ENCODE peak calls at places on chromosome 11, in eight cellular contexts. One of them, this sample, is unnamed.

GRCh38 chr11:46306296-46306853 is 28.9 kb downstream of the CREB3L1 start:
- DNase-seq in transverse colon: no peak
- DNase-seq in mammary epithelial cell: no peak
- DNase-seq in right lobe of liver: no peak
- DNase-seq in fibroblast of lung: peak
- DNase-seq in psoas muscle: no peak
- DNase-seq in right atrium auricular region: no peak
- DNase-seq in heart right ventricle: no peak
- DNase-seq in this sample: no peak

GRCh38 chr11:121033635-121034034 is 9.7 kb downstream of the TBCEL start:
- DNase-seq in right lobe of liver: no peak
- DNase-seq in heart right ventricle: no peak
- DNase-seq in transverse colon: no peak
- DNase-seq in fibroblast of lung: no peak
- DNase-seq in right atrium auricular region: no peak
- DNase-seq in psoas muscle: no peak
- DNase-seq in mammary epithelial cell: no peak
- DNase-seq in this sample: no peak

GRCh38 chr11:46465683-46466082 is 74.1 kb upstream of the CHRM4 start:
- DNase-seq in fibroblast of lung: no peak
- DNase-seq in mammary epithelial cell: no peak
- DNase-seq in psoas muscle: no peak
- DNase-seq in heart right ventricle: no peak
- DNase-seq in transverse colon: no peak
- DNase-seq in right lobe of liver: no peak
- DNase-seq in right atrium auricular region: no peak
- DNase-seq in this sample: no peak

GRCh38 chr11:134951305-134951700 is 539.3 kb upstream of the B3GAT1 start:
- DNase-seq in mammary epithelial cell: no peak
- DNase-seq in psoas muscle: peak
- DNase-seq in right lobe of liver: no peak
- DNase-seq in heart right ventricle: no peak
- DNase-seq in fibroblast of lung: peak
- DNase-seq in transverse colon: no peak
- DNase-seq in right atrium auricular region: peak
- DNase-seq in this sample: no peak

GRCh38 chr11:128085276-128085675 is 502.1 kb downstream of the ETS1 start:
- DNase-seq in transverse colon: no peak
- DNase-seq in psoas muscle: no peak
- DNase-seq in right lobe of liver: no peak
- DNase-seq in mammary epithelial cell: no peak
- DNase-seq in heart right ventricle: no peak
- DNase-seq in fibroblast of lung: no peak
- DNase-seq in right atrium auricular region: no peak
- DNase-seq in this sample: no peak

GRCh38 chr11:87459351-87459750 is 421.6 kb downstream of the TMEM135 start:
- DNase-seq in transverse colon: no peak
- DNase-seq in right lobe of liver: no peak
- DNase-seq in mammary epithelial cell: no peak
- DNase-seq in psoas muscle: no peak
- DNase-seq in fibroblast of lung: no peak
- DNase-seq in right atrium auricular region: no peak
- DNase-seq in heart right ventricle: no peak
- DNase-seq in this sample: no peak

GRCh38 chr11:32448232-32448631 is 12.9 kb upstream of the WT1 start:
- DNase-seq in fibroblast of lung: peak
- DNase-seq in transverse colon: no peak
- DNase-seq in right lobe of liver: no peak
- DNase-seq in heart right ventricle: no peak
- DNase-seq in right atrium auricular region: no peak
- DNase-seq in mammary epithelial cell: no peak
- DNase-seq in psoas muscle: no peak
- DNase-seq in this sample: no peak

GRCh38 chr11:65906602-65907001 is 6.4 kb upstream of the FOSL1 start:
- DNase-seq in transverse colon: no peak
- DNase-seq in psoas muscle: no peak
- DNase-seq in right lobe of liver: no peak
- DNase-seq in heart right ventricle: no peak
- DNase-seq in mammary epithelial cell: no peak
- DNase-seq in fibroblast of lung: peak
- DNase-seq in right atrium auricular region: no peak
- DNase-seq in this sample: no peak

GRCh38 chr11:104443387-104443786 is 279.4 kb upstream of the PDGFD start:
- DNase-seq in heart right ventricle: no peak
- DNase-seq in mammary epithelial cell: no peak
- DNase-seq in fibroblast of lung: peak
- DNase-seq in transverse colon: no peak
- DNase-seq in right atrium auricular region: no peak
- DNase-seq in psoas muscle: no peak
- DNase-seq in right lobe of liver: no peak
- DNase-seq in this sample: no peak

GRCh38 chr11:3709977-3710376 is 38.8 kb upstream of the CHRNA10 start:
- DNase-seq in right lobe of liver: no peak
- DNase-seq in heart right ventricle: no peak
- DNase-seq in fibroblast of lung: peak
- DNase-seq in transverse colon: no peak
- DNase-seq in mammary epithelial cell: peak
- DNase-seq in psoas muscle: no peak
- DNase-seq in right atrium auricular region: no peak
- DNase-seq in this sample: no peak

GRCh38 chr11:81203876-81204275 is 1529.8 kb downstream of the FAM181B start:
- DNase-seq in right lobe of liver: no peak
- DNase-seq in mammary epithelial cell: no peak
- DNase-seq in psoas muscle: no peak
- DNase-seq in transverse colon: no peak
- DNase-seq in right atrium auricular region: no peak
- DNase-seq in fibroblast of lung: no peak
- DNase-seq in heart right ventricle: no peak
- DNase-seq in this sample: no peak

GRCh38 chr11:47254381-47254780 is 3.4 kb upstream of the NR1H3 start:
- DNase-seq in heart right ventricle: no peak
- DNase-seq in fibroblast of lung: no peak
- DNase-seq in right atrium auricular region: no peak
- DNase-seq in psoas muscle: peak
- DNase-seq in mammary epithelial cell: no peak
- DNase-seq in transverse colon: peak
- DNase-seq in right lobe of liver: no peak
- DNase-seq in this sample: no peak

GRCh38 chr11:107661656-107662055 is 50.2 kb downstream of the SLN start:
- DNase-seq in heart right ventricle: no peak
- DNase-seq in mammary epithelial cell: no peak
- DNase-seq in fibroblast of lung: no peak
- DNase-seq in right lobe of liver: no peak
- DNase-seq in right atrium auricular region: no peak
- DNase-seq in psoas muscle: no peak
- DNase-seq in transverse colon: no peak
- DNase-seq in this sample: no peak

GRCh38 chr11:87290304-87290922 is 252.7 kb downstream of the TMEM135 start:
- DNase-seq in mammary epithelial cell: peak
- DNase-seq in fibroblast of lung: peak
- DNase-seq in right atrium auricular region: no peak
- DNase-seq in transverse colon: no peak
- DNase-seq in heart right ventricle: no peak
- DNase-seq in right lobe of liver: no peak
- DNase-seq in psoas muscle: no peak
- DNase-seq in this sample: no peak

GRCh38 chr11:128239224-128239790 is 348.1 kb downstream of the ETS1 start:
- DNase-seq in heart right ventricle: no peak
- DNase-seq in fibroblast of lung: no peak
- DNase-seq in psoas muscle: no peak
- DNase-seq in right lobe of liver: no peak
- DNase-seq in transverse colon: no peak
- DNase-seq in mammary epithelial cell: no peak
- DNase-seq in right atrium auricular region: no peak
- DNase-seq in this sample: no peak

GRCh38 chr11:125345706-125346561 is 150.1 kb downstream of the FEZ1 start:
- DNase-seq in transverse colon: peak
- DNase-seq in right lobe of liver: peak
- DNase-seq in heart right ventricle: peak
- DNase-seq in psoas muscle: peak
- DNase-seq in fibroblast of lung: peak
- DNase-seq in mammary epithelial cell: peak
- DNase-seq in right atrium auricular region: peak
- DNase-seq in this sample: peak

GRCh38 chr11:102495161-102496042 is 35.1 kb downstream of the MMP7 start:
- DNase-seq in heart right ventricle: peak
- DNase-seq in fibroblast of lung: peak
- DNase-seq in mammary epithelial cell: peak
- DNase-seq in right atrium auricular region: no peak
- DNase-seq in psoas muscle: no peak
- DNase-seq in transverse colon: peak
- DNase-seq in right lobe of liver: no peak
- DNase-seq in this sample: no peak

GRCh38 chr11:77842451-77843121 is 21.6 kb downstream of the AAMDC start:
- DNase-seq in heart right ventricle: no peak
- DNase-seq in right lobe of liver: no peak
- DNase-seq in psoas muscle: no peak
- DNase-seq in mammary epithelial cell: no peak
- DNase-seq in right atrium auricular region: no peak
- DNase-seq in transverse colon: no peak
- DNase-seq in fibroblast of lung: peak
- DNase-seq in this sample: no peak

GRCh38 chr11:88520391-88520790 is 182.9 kb upstream of the CTSC start:
- DNase-seq in mammary epithelial cell: peak
- DNase-seq in right atrium auricular region: no peak
- DNase-seq in transverse colon: no peak
- DNase-seq in fibroblast of lung: peak
- DNase-seq in heart right ventricle: no peak
- DNase-seq in right lobe of liver: no peak
- DNase-seq in psoas muscle: no peak
- DNase-seq in this sample: no peak

GRCh38 chr11:60657880-60658279 is 41.5 kb upstream of the MS4A8 start:
- DNase-seq in fibroblast of lung: no peak
- DNase-seq in psoas muscle: no peak
- DNase-seq in mammary epithelial cell: no peak
- DNase-seq in right lobe of liver: no peak
- DNase-seq in heart right ventricle: no peak
- DNase-seq in transverse colon: peak
- DNase-seq in right atrium auricular region: no peak
- DNase-seq in this sample: no peak

GRCh38 chr11:38307455-38307854 is 1709.4 kb upstream of the RAG2 start:
- DNase-seq in transverse colon: no peak
- DNase-seq in fibroblast of lung: no peak
- DNase-seq in psoas muscle: no peak
- DNase-seq in right lobe of liver: no peak
- DNase-seq in mammary epithelial cell: no peak
- DNase-seq in heart right ventricle: no peak
- DNase-seq in right atrium auricular region: no peak
- DNase-seq in this sample: no peak

GRCh38 chr11:118205979-118206611 is 18.7 kb downstream of the JAML start:
- DNase-seq in fibroblast of lung: no peak
- DNase-seq in right atrium auricular region: no peak
- DNase-seq in transverse colon: no peak
- DNase-seq in psoas muscle: no peak
- DNase-seq in right lobe of liver: no peak
- DNase-seq in heart right ventricle: no peak
- DNase-seq in mammary epithelial cell: no peak
- DNase-seq in this sample: no peak
- H3K27ac ChIP-seq in fibroblast of lung: no peak
- H3K27ac ChIP-seq in right atrium auricular region: peak
- H3K27ac ChIP-seq in transverse colon: peak
- H3K27ac ChIP-seq in psoas muscle: no peak
- H3K27ac ChIP-seq in right lobe of liver: no peak
- H3K27ac ChIP-seq in heart right ventricle: no peak
- H3K27ac ChIP-seq in mammary epithelial cell: no peak
- H3K27ac ChIP-seq in this sample: no peak

DNA sequence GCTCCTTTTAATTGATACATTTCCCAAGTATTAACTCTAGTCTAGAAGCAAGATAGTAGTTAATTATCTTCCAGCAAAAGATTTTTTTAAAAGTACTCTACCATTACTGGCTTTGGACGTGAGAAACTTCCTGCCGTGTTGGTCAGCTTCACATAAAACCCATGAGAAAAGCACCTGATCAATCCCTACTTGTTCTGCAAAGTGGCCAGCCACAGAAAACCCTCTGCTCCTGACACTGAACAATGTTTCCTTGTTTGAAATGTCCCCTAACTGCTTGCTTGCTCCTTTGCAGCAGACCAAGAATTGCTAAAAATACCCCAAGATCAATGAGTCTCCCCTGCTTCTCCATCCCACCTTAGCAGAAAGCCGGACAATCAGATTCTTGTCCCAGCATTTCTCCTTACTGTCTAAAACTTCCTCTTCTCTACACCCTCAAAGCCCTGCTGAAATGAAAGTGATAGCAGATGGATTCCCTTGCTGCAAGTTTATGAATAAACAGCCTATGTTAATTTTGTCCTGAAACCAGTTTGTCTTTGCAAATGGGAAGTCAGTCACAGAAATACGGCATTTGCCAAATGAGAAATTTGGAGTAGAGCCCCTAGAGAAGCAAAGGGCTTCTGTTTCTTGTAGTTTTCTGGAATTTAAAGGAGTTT is 207.1 kb upstream of the ARHGAP20 start:
- DNase-seq in fibroblast of lung: no peak
- DNase-seq in right atrium auricular region: no peak
- DNase-seq in mammary epithelial cell: no peak
- DNase-seq in right lobe of liver: no peak
- DNase-seq in heart right ventricle: no peak
- DNase-seq in transverse colon: no peak
- DNase-seq in psoas muscle: no peak
- DNase-seq in this sample: no peak
- H3K27ac ChIP-seq in fibroblast of lung: no peak
- H3K27ac ChIP-seq in right atrium auricular region: no peak
- H3K27ac ChIP-seq in mammary epithelial cell: no peak
- H3K27ac ChIP-seq in right lobe of liver: no peak
- H3K27ac ChIP-seq in heart right ventricle: no peak
- H3K27ac ChIP-seq in transverse colon: no peak
- H3K27ac ChIP-seq in psoas muscle: no peak
- H3K27ac ChIP-seq in this sample: no peak

GRCh38 chr11:1207451-1208360 is 15.2 kb upstream of the MUC5B start:
- DNase-seq in psoas muscle: peak
- DNase-seq in mammary epithelial cell: no peak
- DNase-seq in heart right ventricle: no peak
- DNase-seq in right lobe of liver: peak
- DNase-seq in fibroblast of lung: no peak
- DNase-seq in right atrium auricular region: no peak
- DNase-seq in transverse colon: no peak
- DNase-seq in this sample: no peak
- H3K27ac ChIP-seq in psoas muscle: no peak
- H3K27ac ChIP-seq in mammary epithelial cell: no peak
- H3K27ac ChIP-seq in heart right ventricle: no peak
- H3K27ac ChIP-seq in right lobe of liver: no peak
- H3K27ac ChIP-seq in fibroblast of lung: no peak
- H3K27ac ChIP-seq in right atrium auricular region: no peak
- H3K27ac ChIP-seq in transverse colon: no peak
- H3K27ac ChIP-seq in this sample: no peak

DNA sequence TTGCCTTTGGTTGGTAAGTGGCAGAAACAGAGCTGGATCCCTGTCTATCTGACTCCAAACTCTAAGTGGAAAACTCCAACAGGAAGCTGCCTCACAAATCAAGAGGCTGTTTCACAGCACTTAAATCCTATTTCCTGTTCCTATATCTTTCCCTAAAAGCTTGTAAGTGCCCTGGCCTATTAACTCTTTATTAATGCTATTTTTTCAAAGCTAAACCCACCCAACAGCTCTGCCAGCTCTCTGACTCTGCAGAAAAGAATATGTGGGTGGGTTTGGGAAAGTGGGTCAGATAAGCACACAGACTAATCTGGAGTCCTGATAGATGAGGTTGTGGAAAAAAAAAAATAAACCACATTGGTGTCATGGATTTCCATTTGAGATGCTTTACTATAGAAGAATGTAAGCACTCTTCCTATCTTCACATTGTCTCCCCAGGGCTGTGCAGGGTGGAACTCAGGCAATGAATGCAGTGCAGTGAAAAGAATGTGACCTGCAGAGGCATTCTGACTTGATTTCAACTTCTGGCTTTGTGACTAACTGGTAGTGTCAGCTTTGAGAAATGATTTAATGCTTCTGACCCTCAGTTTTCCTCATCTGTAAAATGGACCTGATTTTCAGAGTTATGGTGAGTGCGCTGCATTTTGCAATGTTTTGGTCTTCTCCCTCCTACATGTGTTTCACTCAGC is 125.6 kb downstream of the AASDHPPT start:
- DNase-seq in right lobe of liver: no peak
- DNase-seq in mammary epithelial cell: no peak
- DNase-seq in fibroblast of lung: peak
- DNase-seq in transverse colon: no peak
- DNase-seq in right atrium auricular region: no peak
- DNase-seq in psoas muscle: no peak
- DNase-seq in heart right ventricle: no peak
- DNase-seq in this sample: no peak
- H3K27ac ChIP-seq in right lobe of liver: no peak
- H3K27ac ChIP-seq in mammary epithelial cell: no peak
- H3K27ac ChIP-seq in fibroblast of lung: no peak
- H3K27ac ChIP-seq in transverse colon: no peak
- H3K27ac ChIP-seq in right atrium auricular region: no peak
- H3K27ac ChIP-seq in psoas muscle: no peak
- H3K27ac ChIP-seq in heart right ventricle: no peak
- H3K27ac ChIP-seq in this sample: no peak